ENCODE peak calls at places on chromosomes 1 and 21, in five cellular contexts. One of them, this sample, is unnamed.

GRCh38 chr21:45001134-45002095 is 61.6 kb downstream of the SLX9 start:
- DNase-seq in breast epithelium: peak
- DNase-seq in right lobe of liver: no peak
- DNase-seq in fibroblast of lung: peak
- DNase-seq in ascending aorta: peak
- DNase-seq in this sample: peak

GRCh38 chr1:62515055-62515454 is 78.2 kb downstream of the USP1 start:
- DNase-seq in breast epithelium: no peak
- DNase-seq in right lobe of liver: no peak
- DNase-seq in fibroblast of lung: no peak
- DNase-seq in ascending aorta: no peak
- DNase-seq in this sample: no peak

GRCh38 chr1:9078949-9079500 is 9.6 kb upstream of the SLC2A5 start:
- DNase-seq in right lobe of liver: no peak
- DNase-seq in fibroblast of lung: no peak
- DNase-seq in breast epithelium: no peak
- DNase-seq in ascending aorta: no peak
- DNase-seq in this sample: no peak

GRCh38 chr21:41868062-41868710 is 11.0 kb downstream of the PRDM15 start:
- DNase-seq in breast epithelium: no peak
- DNase-seq in ascending aorta: no peak
- DNase-seq in fibroblast of lung: no peak
- DNase-seq in right lobe of liver: no peak
- DNase-seq in this sample: no peak

GRCh38 chr1:174580801-174581200 is 133.0 kb downstream of the GPR52 start:
- DNase-seq in right lobe of liver: no peak
- DNase-seq in ascending aorta: no peak
- DNase-seq in fibroblast of lung: peak
- DNase-seq in breast epithelium: no peak
- DNase-seq in this sample: no peak

GRCh38 chr1:115086176-115086830 is 3.0 kb downstream of the TSPAN2 start:
- DNase-seq in right lobe of liver: no peak
- DNase-seq in breast epithelium: no peak
- DNase-seq in fibroblast of lung: no peak
- DNase-seq in ascending aorta: no peak
- DNase-seq in this sample: no peak

GRCh38 chr1:27102134-27102706 is 52.7 kb downstream of the SLC9A1 start:
- DNase-seq in breast epithelium: no peak
- DNase-seq in fibroblast of lung: no peak
- DNase-seq in right lobe of liver: peak
- DNase-seq in ascending aorta: no peak
- DNase-seq in this sample: no peak

GRCh38 chr1:983736-984475 is 2.0 kb upstream of the PERM1 start:
- DNase-seq in ascending aorta: no peak
- DNase-seq in right lobe of liver: no peak
- DNase-seq in fibroblast of lung: no peak
- DNase-seq in breast epithelium: no peak
- DNase-seq in this sample: no peak

GRCh38 chr1:20913242-20913641 is 126.1 kb upstream of the HP1BP3 start:
- DNase-seq in ascending aorta: no peak
- DNase-seq in fibroblast of lung: no peak
- DNase-seq in right lobe of liver: no peak
- DNase-seq in breast epithelium: no peak
- DNase-seq in this sample: no peak

GRCh38 chr1:68036946-68037345 is 13.5 kb downstream of the DIRAS3 start:
- DNase-seq in fibroblast of lung: no peak
- DNase-seq in ascending aorta: no peak
- DNase-seq in right lobe of liver: no peak
- DNase-seq in breast epithelium: no peak
- DNase-seq in this sample: no peak

GRCh38 chr1:25805863-25806225 is 5.9 kb downstream of the SELENON start:
- DNase-seq in ascending aorta: peak
- DNase-seq in fibroblast of lung: peak
- DNase-seq in right lobe of liver: no peak
- DNase-seq in breast epithelium: peak
- DNase-seq in this sample: no peak

GRCh38 chr1:240559781-240560180 is 52.2 kb downstream of the GREM2 start:
- DNase-seq in ascending aorta: no peak
- DNase-seq in fibroblast of lung: peak
- DNase-seq in right lobe of liver: no peak
- DNase-seq in breast epithelium: no peak
- DNase-seq in this sample: no peak

GRCh38 chr1:205749094-205749825 is 722 bp downstream of the NUCKS1 start:
- DNase-seq in right lobe of liver: peak
- DNase-seq in ascending aorta: peak
- DNase-seq in breast epithelium: peak
- DNase-seq in fibroblast of lung: peak
- DNase-seq in this sample: peak
- TF ChIP-seq CTCF in right lobe of liver: no peak
- TF ChIP-seq CTCF in ascending aorta: no peak
- TF ChIP-seq CTCF in breast epithelium: no peak
- TF ChIP-seq CTCF in fibroblast of lung: no peak
- TF ChIP-seq CTCF in this sample: no peak

GRCh38 chr1:219460561-219461511 is 152.1 kb downstream of the ZC3H11B start:
- DNase-seq in right lobe of liver: no peak
- DNase-seq in breast epithelium: no peak
- DNase-seq in fibroblast of lung: peak
- DNase-seq in ascending aorta: no peak
- DNase-seq in this sample: no peak
- H3K4me3 ChIP-seq in right lobe of liver: no peak
- H3K4me3 ChIP-seq in breast epithelium: no peak
- H3K4me3 ChIP-seq in fibroblast of lung: no peak
- H3K4me3 ChIP-seq in ascending aorta: no peak
- H3K4me3 ChIP-seq in this sample: no peak

DNA sequence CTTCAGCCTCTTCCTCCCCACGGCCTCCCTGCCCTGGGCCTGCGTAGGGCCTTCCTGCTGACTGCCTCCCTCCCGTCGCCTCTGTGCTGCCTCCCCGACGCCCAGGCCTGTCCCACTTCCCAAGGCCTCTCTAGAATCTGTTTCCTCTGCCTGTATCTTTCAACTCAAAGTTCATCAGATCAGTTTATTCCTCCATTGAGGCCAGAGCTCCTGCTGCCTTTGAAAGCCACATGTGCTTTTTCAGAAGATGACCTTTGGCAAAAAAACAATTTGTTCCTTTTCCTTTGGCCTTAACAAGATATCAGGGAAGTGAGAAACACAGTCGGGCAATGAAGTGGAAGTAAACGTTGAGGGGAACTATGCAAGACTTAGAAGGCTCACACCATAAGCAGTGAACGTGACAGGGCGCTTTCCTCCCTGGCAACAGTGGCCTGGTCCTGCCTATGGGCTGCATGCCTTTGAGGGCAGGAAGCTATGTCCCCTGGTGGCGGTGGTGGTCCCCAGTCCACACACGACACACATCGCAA is 85.9 kb downstream of the PSMG1 start:
- DNase-seq in ascending aorta: no peak
- DNase-seq in breast epithelium: no peak
- DNase-seq in right lobe of liver: no peak
- DNase-seq in fibroblast of lung: no peak
- DNase-seq in this sample: no peak
- H3K27ac ChIP-seq in ascending aorta: peak
- H3K27ac ChIP-seq in breast epithelium: no peak
- H3K27ac ChIP-seq in right lobe of liver: peak
- H3K27ac ChIP-seq in fibroblast of lung: no peak
- H3K27ac ChIP-seq in this sample: peak

GRCh38 chr1:178407662-178408061 is 89.1 kb downstream of the CLEC20A start:
- DNase-seq in ascending aorta: no peak
- DNase-seq in fibroblast of lung: no peak
- DNase-seq in right lobe of liver: no peak
- DNase-seq in breast epithelium: no peak
- DNase-seq in this sample: no peak

GRCh38 chr1:178412400-178412770 is 84.4 kb downstream of the CLEC20A start:
- DNase-seq in right lobe of liver: no peak
- DNase-seq in breast epithelium: no peak
- DNase-seq in ascending aorta: no peak
- DNase-seq in fibroblast of lung: peak
- DNase-seq in this sample: no peak

GRCh38 chr1:178407215-178407614 is 89.5 kb downstream of the CLEC20A start:
- DNase-seq in breast epithelium: no peak
- DNase-seq in right lobe of liver: no peak
- DNase-seq in fibroblast of lung: no peak
- DNase-seq in ascending aorta: no peak
- DNase-seq in this sample: no peak

GRCh38 chr1:178411756-178412399 is 84.9 kb downstream of the CLEC20A start:
- DNase-seq in ascending aorta: no peak
- DNase-seq in breast epithelium: no peak
- DNase-seq in right lobe of liver: no peak
- DNase-seq in fibroblast of lung: no peak
- DNase-seq in this sample: no peak

DNA sequence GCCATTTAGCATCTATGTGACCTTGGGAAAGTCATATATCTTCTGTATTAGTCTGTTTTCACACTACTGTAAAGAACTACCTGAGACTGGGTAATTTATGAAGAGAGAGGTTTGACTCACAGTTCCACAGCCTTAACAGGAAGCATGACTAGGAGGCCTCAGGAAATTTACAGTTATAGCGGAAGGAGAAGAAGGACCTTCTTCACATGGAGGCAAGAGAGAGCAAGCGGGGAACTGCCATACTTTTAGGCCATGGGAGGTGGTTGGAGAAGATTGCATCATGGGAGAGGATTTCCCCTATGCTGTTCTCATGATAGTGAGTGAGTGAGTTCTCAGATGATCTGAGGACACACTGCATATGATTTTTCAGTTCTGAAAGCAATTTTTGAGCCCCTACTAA is 87.9 kb downstream of the CLEC20A start:
- DNase-seq in fibroblast of lung: peak
- DNase-seq in breast epithelium: no peak
- DNase-seq in ascending aorta: no peak
- DNase-seq in right lobe of liver: no peak
- DNase-seq in this sample: no peak
- TF ChIP-seq CTCF in fibroblast of lung: no peak
- TF ChIP-seq CTCF in breast epithelium: no peak
- TF ChIP-seq CTCF in ascending aorta: no peak
- TF ChIP-seq CTCF in right lobe of liver: no peak
- TF ChIP-seq CTCF in this sample: no peak

DNA sequence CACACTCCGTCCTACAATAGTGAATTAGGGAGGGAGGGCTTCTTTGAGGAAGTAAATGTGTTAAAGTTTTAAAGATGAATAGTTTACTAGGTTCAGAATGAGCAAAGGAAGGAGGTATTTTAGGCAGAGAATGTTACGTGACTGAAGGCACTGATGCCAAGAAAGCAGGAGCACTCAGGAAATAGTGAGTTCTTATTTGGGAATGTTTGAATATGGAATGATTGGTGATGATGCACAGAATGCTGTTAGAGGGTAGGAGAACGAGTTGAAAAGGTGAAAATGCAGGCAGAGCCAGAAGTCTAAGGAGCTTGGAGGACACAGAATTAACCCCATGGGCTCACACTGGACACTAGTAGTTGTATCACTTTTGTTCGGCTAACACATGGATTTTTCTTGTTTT is 108.0 kb downstream of the NRIP1 start:
- DNase-seq in ascending aorta: no peak
- DNase-seq in breast epithelium: no peak
- DNase-seq in fibroblast of lung: peak
- DNase-seq in right lobe of liver: no peak
- DNase-seq in this sample: no peak
- H3K4me3 ChIP-seq in ascending aorta: no peak
- H3K4me3 ChIP-seq in breast epithelium: no peak
- H3K4me3 ChIP-seq in fibroblast of lung: no peak
- H3K4me3 ChIP-seq in right lobe of liver: no peak
- H3K4me3 ChIP-seq in this sample: no peak

GRCh38 chr1:151325646-151326429 is 1.4 kb downstream of the PI4KB start:
- DNase-seq in ascending aorta: no peak
- DNase-seq in breast epithelium: no peak
- DNase-seq in right lobe of liver: no peak
- DNase-seq in fibroblast of lung: peak
- DNase-seq in this sample: no peak

GRCh38 chr1:151326619-151327222 is 495 bp downstream of the PI4KB start:
- DNase-seq in fibroblast of lung: peak
- DNase-seq in breast epithelium: no peak
- DNase-seq in ascending aorta: no peak
- DNase-seq in right lobe of liver: peak
- DNase-seq in this sample: peak

GRCh38 chr1:151327903-151328674 is 873 bp upstream of the PI4KB start:
- DNase-seq in ascending aorta: no peak
- DNase-seq in right lobe of liver: peak
- DNase-seq in breast epithelium: no peak
- DNase-seq in fibroblast of lung: no peak
- DNase-seq in this sample: no peak

GRCh38 chr1:151325231-151325630 is 2.0 kb downstream of the PI4KB start:
- DNase-seq in right lobe of liver: no peak
- DNase-seq in ascending aorta: no peak
- DNase-seq in breast epithelium: no peak
- DNase-seq in fibroblast of lung: peak
- DNase-seq in this sample: no peak

GRCh38 chr1:151327223-151327902 is at the start of gene PI4KB:
- DNase-seq in fibroblast of lung: peak
- DNase-seq in right lobe of liver: peak
- DNase-seq in breast epithelium: peak
- DNase-seq in ascending aorta: peak
- DNase-seq in this sample: peak
- H3K27ac ChIP-seq in fibroblast of lung: peak
- H3K27ac ChIP-seq in right lobe of liver: peak
- H3K27ac ChIP-seq in breast epithelium: peak
- H3K27ac ChIP-seq in ascending aorta: peak
- H3K27ac ChIP-seq in this sample: peak

DNA sequence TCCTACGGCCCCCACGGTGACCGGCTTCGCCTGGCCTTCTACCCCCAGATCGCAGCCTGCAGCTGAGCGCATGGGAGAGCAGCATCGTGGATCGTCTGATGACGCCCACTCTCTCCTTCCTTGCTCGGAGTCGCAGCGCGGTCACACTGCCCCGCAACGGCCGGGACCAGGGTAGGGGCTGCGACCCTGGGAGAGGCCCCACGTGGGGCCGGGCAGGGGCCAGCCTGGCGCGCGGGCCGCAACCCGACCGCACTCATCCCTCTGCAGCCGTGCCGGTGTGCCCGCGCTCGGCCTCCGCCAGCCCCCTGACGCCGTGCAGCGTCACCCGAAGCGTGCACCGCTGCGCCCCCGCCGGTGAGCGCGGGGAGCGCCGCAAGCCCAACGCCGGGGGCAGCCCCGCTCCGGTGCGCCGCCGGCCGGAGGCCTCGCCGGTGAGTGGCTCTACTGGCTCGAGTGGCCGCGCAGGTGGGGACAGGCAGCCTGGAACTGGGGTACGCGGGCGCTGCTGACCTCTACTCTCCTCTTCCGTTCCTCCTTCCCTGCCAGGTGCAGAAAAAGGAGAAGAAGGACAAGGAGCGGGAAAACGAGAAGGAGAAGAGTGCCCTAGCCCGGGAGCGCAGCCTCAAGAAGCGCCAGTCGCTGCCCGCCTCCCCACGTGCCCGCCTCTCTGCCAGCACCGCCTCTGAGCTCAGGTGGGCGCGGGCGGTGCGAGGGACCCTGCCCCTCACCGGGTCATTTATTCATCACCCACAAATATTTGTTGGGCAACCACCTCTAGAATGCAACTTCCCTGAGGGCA is 20.4 kb downstream of the MAP7D1 start:
- DNase-seq in right lobe of liver: no peak
- DNase-seq in breast epithelium: no peak
- DNase-seq in fibroblast of lung: no peak
- DNase-seq in ascending aorta: no peak
- DNase-seq in this sample: no peak
- TF ChIP-seq CTCF in right lobe of liver: no peak
- TF ChIP-seq CTCF in breast epithelium: no peak
- TF ChIP-seq CTCF in fibroblast of lung: no peak
- TF ChIP-seq CTCF in ascending aorta: no peak
- TF ChIP-seq CTCF in this sample: no peak